ENCODE peak calls at places on chromosomes 16 and 17, in ten cellular contexts. One of them, this sample, is unnamed.

GRCh38 chr16:491225-491919 is 36.1 kb upstream of the CAPN15 start:
- DNase-seq in MCF 10A: no peak
- DNase-seq in nephron progenitor cell: no peak
- DNase-seq in neural progenitor cell: no peak
- DNase-seq in CD4-positive, alpha-beta T cell: no peak
- DNase-seq in activated B cell treated with CpG ODN at 0.5 μM for 24 hours: no peak
- DNase-seq in mammary epithelial cell: no peak
- DNase-seq in activated CD8-positive, alpha-beta T cell treated with anti-CD3 and anti-CD28 coated beads for 36 hours: no peak
- DNase-seq in thoracic aorta: no peak
- DNase-seq in foreskin fibroblast: no peak
- DNase-seq in this sample: no peak

GRCh38 chr16:64133396-64133795 is 988.5 kb downstream of the CDH11 start:
- DNase-seq in MCF 10A: no peak
- DNase-seq in nephron progenitor cell: no peak
- DNase-seq in neural progenitor cell: no peak
- DNase-seq in CD4-positive, alpha-beta T cell: no peak
- DNase-seq in activated B cell treated with CpG ODN at 0.5 μM for 24 hours: no peak
- DNase-seq in mammary epithelial cell: no peak
- DNase-seq in activated CD8-positive, alpha-beta T cell treated with anti-CD3 and anti-CD28 coated beads for 36 hours: no peak
- DNase-seq in thoracic aorta: no peak
- DNase-seq in foreskin fibroblast: no peak
- DNase-seq in this sample: no peak

GRCh38 chr16:57115148-57115503 is 22.7 kb downstream of the CPNE2 start:
- DNase-seq in MCF 10A: no peak
- DNase-seq in nephron progenitor cell: no peak
- DNase-seq in neural progenitor cell: no peak
- DNase-seq in CD4-positive, alpha-beta T cell: no peak
- DNase-seq in activated B cell treated with CpG ODN at 0.5 μM for 24 hours: no peak
- DNase-seq in mammary epithelial cell: no peak
- DNase-seq in activated CD8-positive, alpha-beta T cell treated with anti-CD3 and anti-CD28 coated beads for 36 hours: no peak
- DNase-seq in thoracic aorta: no peak
- DNase-seq in foreskin fibroblast: no peak
- DNase-seq in this sample: no peak

GRCh38 chr17:1362964-1363363 is 37.1 kb downstream of the YWHAE start:
- DNase-seq in MCF 10A: peak; percentile 22
- DNase-seq in nephron progenitor cell: no peak
- DNase-seq in neural progenitor cell: no peak
- DNase-seq in CD4-positive, alpha-beta T cell: no peak
- DNase-seq in activated B cell treated with CpG ODN at 0.5 μM for 24 hours: no peak
- DNase-seq in mammary epithelial cell: no peak
- DNase-seq in activated CD8-positive, alpha-beta T cell treated with anti-CD3 and anti-CD28 coated beads for 36 hours: no peak
- DNase-seq in thoracic aorta: no peak
- DNase-seq in foreskin fibroblast: peak; percentile 48
- DNase-seq in this sample: no peak

GRCh38 chr17:77025781-77026180 is 115.0 kb upstream of the SEC14L1 start:
- DNase-seq in MCF 10A: no peak
- DNase-seq in nephron progenitor cell: no peak
- DNase-seq in neural progenitor cell: no peak
- DNase-seq in CD4-positive, alpha-beta T cell: no peak
- DNase-seq in activated B cell treated with CpG ODN at 0.5 μM for 24 hours: no peak
- DNase-seq in mammary epithelial cell: peak; percentile 21
- DNase-seq in activated CD8-positive, alpha-beta T cell treated with anti-CD3 and anti-CD28 coated beads for 36 hours: no peak
- DNase-seq in thoracic aorta: no peak
- DNase-seq in foreskin fibroblast: no peak
- DNase-seq in this sample: no peak

GRCh38 chr17:20961551-20961950 is 81.3 kb downstream of the USP22 start:
- DNase-seq in MCF 10A: peak; percentile 67
- DNase-seq in nephron progenitor cell: no peak
- DNase-seq in neural progenitor cell: no peak
- DNase-seq in CD4-positive, alpha-beta T cell: no peak
- DNase-seq in activated B cell treated with CpG ODN at 0.5 μM for 24 hours: no peak
- DNase-seq in mammary epithelial cell: peak; percentile 96
- DNase-seq in activated CD8-positive, alpha-beta T cell treated with anti-CD3 and anti-CD28 coated beads for 36 hours: no peak
- DNase-seq in thoracic aorta: no peak
- DNase-seq in foreskin fibroblast: no peak
- DNase-seq in this sample: no peak

GRCh38 chr16:81279375-81279774 is 35.4 kb upstream of the GAN start:
- DNase-seq in MCF 10A: no peak
- DNase-seq in nephron progenitor cell: no peak
- DNase-seq in neural progenitor cell: no peak
- DNase-seq in CD4-positive, alpha-beta T cell: no peak
- DNase-seq in activated B cell treated with CpG ODN at 0.5 μM for 24 hours: no peak
- DNase-seq in mammary epithelial cell: peak; percentile 38
- DNase-seq in activated CD8-positive, alpha-beta T cell treated with anti-CD3 and anti-CD28 coated beads for 36 hours: no peak
- DNase-seq in thoracic aorta: no peak
- DNase-seq in foreskin fibroblast: peak; percentile 41
- DNase-seq in this sample: no peak

GRCh38 chr16:89506113-89506504 is 2.1 kb upstream of the SPG7 start:
- DNase-seq in MCF 10A: no peak
- DNase-seq in nephron progenitor cell: no peak
- DNase-seq in neural progenitor cell: no peak
- DNase-seq in CD4-positive, alpha-beta T cell: no peak
- DNase-seq in activated B cell treated with CpG ODN at 0.5 μM for 24 hours: no peak
- DNase-seq in mammary epithelial cell: no peak
- DNase-seq in activated CD8-positive, alpha-beta T cell treated with anti-CD3 and anti-CD28 coated beads for 36 hours: no peak
- DNase-seq in thoracic aorta: no peak
- DNase-seq in foreskin fibroblast: no peak
- DNase-seq in this sample: no peak

GRCh38 chr16:85403693-85404092 is 209.4 kb upstream of the GSE1 start:
- DNase-seq in MCF 10A: no peak
- DNase-seq in nephron progenitor cell: no peak
- DNase-seq in neural progenitor cell: no peak
- DNase-seq in CD4-positive, alpha-beta T cell: no peak
- DNase-seq in activated B cell treated with CpG ODN at 0.5 μM for 24 hours: peak; percentile 4
- DNase-seq in mammary epithelial cell: no peak
- DNase-seq in activated CD8-positive, alpha-beta T cell treated with anti-CD3 and anti-CD28 coated beads for 36 hours: no peak
- DNase-seq in thoracic aorta: no peak
- DNase-seq in foreskin fibroblast: no peak
- DNase-seq in this sample: peak; percentile 3

GRCh38 chr16:14284371-14284770 is 213.3 kb downstream of the MRTFB start:
- DNase-seq in MCF 10A: no peak
- DNase-seq in nephron progenitor cell: no peak
- DNase-seq in neural progenitor cell: peak; percentile 44
- DNase-seq in CD4-positive, alpha-beta T cell: no peak
- DNase-seq in activated B cell treated with CpG ODN at 0.5 μM for 24 hours: no peak
- DNase-seq in mammary epithelial cell: no peak
- DNase-seq in activated CD8-positive, alpha-beta T cell treated with anti-CD3 and anti-CD28 coated beads for 36 hours: no peak
- DNase-seq in thoracic aorta: no peak
- DNase-seq in foreskin fibroblast: no peak
- DNase-seq in this sample: no peak

GRCh38 chr17:77513045-77513444 is 372.3 kb downstream of the SEC14L1 start:
- DNase-seq in MCF 10A: no peak
- DNase-seq in nephron progenitor cell: no peak
- DNase-seq in neural progenitor cell: no peak
- DNase-seq in CD4-positive, alpha-beta T cell: no peak
- DNase-seq in activated B cell treated with CpG ODN at 0.5 μM for 24 hours: no peak
- DNase-seq in mammary epithelial cell: no peak
- DNase-seq in activated CD8-positive, alpha-beta T cell treated with anti-CD3 and anti-CD28 coated beads for 36 hours: no peak
- DNase-seq in thoracic aorta: no peak
- DNase-seq in foreskin fibroblast: no peak
- DNase-seq in this sample: no peak

GRCh38 chr17:32504166-32504990 is 17.6 kb downstream of the CDK5R1 start:
- DNase-seq in MCF 10A: peak; percentile 60
- DNase-seq in nephron progenitor cell: no peak
- DNase-seq in neural progenitor cell: no peak
- DNase-seq in CD4-positive, alpha-beta T cell: no peak
- DNase-seq in activated B cell treated with CpG ODN at 0.5 μM for 24 hours: no peak
- DNase-seq in mammary epithelial cell: no peak
- DNase-seq in activated CD8-positive, alpha-beta T cell treated with anti-CD3 and anti-CD28 coated beads for 36 hours: peak; percentile 49
- DNase-seq in thoracic aorta: no peak
- DNase-seq in foreskin fibroblast: no peak
- DNase-seq in this sample: no peak

DNA sequence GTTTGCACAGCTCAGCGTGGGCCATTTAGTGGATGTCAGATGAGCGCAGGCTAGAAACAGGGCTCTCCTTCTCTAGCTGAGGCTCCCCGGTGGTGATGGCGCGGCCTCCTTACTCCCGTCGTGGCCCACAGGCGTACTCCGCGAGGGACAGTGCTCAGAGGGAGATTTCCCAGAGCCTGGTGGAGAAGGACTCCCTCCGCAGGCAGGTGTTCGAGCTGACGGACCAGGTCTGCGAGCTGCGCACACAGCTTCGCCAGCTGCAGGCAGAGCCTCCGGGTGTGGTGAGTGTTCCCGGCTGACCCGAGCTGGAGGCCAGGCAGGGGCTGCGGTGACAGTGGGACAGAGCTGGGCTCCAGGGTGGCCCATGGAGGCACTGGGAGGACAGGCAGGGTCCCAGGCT is 21.4 kb downstream of the CARD14 start:
- DNase-seq in MCF 10A: no peak
- DNase-seq in nephron progenitor cell: no peak
- DNase-seq in neural progenitor cell: peak; percentile 55
- DNase-seq in CD4-positive, alpha-beta T cell: no peak
- DNase-seq in activated B cell treated with CpG ODN at 0.5 μM for 24 hours: no peak
- DNase-seq in mammary epithelial cell: no peak
- DNase-seq in activated CD8-positive, alpha-beta T cell treated with anti-CD3 and anti-CD28 coated beads for 36 hours: no peak
- DNase-seq in thoracic aorta: no peak
- DNase-seq in foreskin fibroblast: no peak
- DNase-seq in this sample: no peak
- TF ChIP-seq CTCF in MCF 10A: no peak
- TF ChIP-seq CTCF in nephron progenitor cell: no peak
- TF ChIP-seq CTCF in neural progenitor cell: peak; percentile 26
- TF ChIP-seq CTCF in CD4-positive, alpha-beta T cell: no peak
- TF ChIP-seq CTCF in activated B cell treated with CpG ODN at 0.5 μM for 24 hours: no peak
- TF ChIP-seq CTCF in mammary epithelial cell: no peak
- TF ChIP-seq CTCF in activated CD8-positive, alpha-beta T cell treated with anti-CD3 and anti-CD28 coated beads for 36 hours: no peak
- TF ChIP-seq CTCF in thoracic aorta: no peak
- TF ChIP-seq CTCF in foreskin fibroblast: no peak
- TF ChIP-seq CTCF in this sample: no peak

GRCh38 chr17:9234404-9234945 is 213.2 kb downstream of the NTN1 start:
- DNase-seq in MCF 10A: no peak
- DNase-seq in nephron progenitor cell: no peak
- DNase-seq in neural progenitor cell: no peak
- DNase-seq in CD4-positive, alpha-beta T cell: no peak
- DNase-seq in activated B cell treated with CpG ODN at 0.5 μM for 24 hours: no peak
- DNase-seq in mammary epithelial cell: no peak
- DNase-seq in activated CD8-positive, alpha-beta T cell treated with anti-CD3 and anti-CD28 coated beads for 36 hours: no peak
- DNase-seq in thoracic aorta: no peak
- DNase-seq in foreskin fibroblast: no peak
- DNase-seq in this sample: no peak
- TF ChIP-seq CTCF in MCF 10A: no peak
- TF ChIP-seq CTCF in nephron progenitor cell: no peak
- TF ChIP-seq CTCF in neural progenitor cell: no peak
- TF ChIP-seq CTCF in CD4-positive, alpha-beta T cell: no peak
- TF ChIP-seq CTCF in activated B cell treated with CpG ODN at 0.5 μM for 24 hours: no peak
- TF ChIP-seq CTCF in mammary epithelial cell: no peak
- TF ChIP-seq CTCF in activated CD8-positive, alpha-beta T cell treated with anti-CD3 and anti-CD28 coated beads for 36 hours: no peak
- TF ChIP-seq CTCF in thoracic aorta: no peak
- TF ChIP-seq CTCF in foreskin fibroblast: no peak
- TF ChIP-seq CTCF in this sample: no peak

GRCh38 chr16:79261461-79261860 is 339.1 kb downstream of the MAF start:
- DNase-seq in MCF 10A: peak; percentile 33
- DNase-seq in nephron progenitor cell: peak; percentile 61
- DNase-seq in neural progenitor cell: peak; percentile 79
- DNase-seq in CD4-positive, alpha-beta T cell: peak; percentile 11
- DNase-seq in activated B cell treated with CpG ODN at 0.5 μM for 24 hours: no peak
- DNase-seq in mammary epithelial cell: no peak
- DNase-seq in activated CD8-positive, alpha-beta T cell treated with anti-CD3 and anti-CD28 coated beads for 36 hours: peak; percentile 55
- DNase-seq in thoracic aorta: no peak
- DNase-seq in foreskin fibroblast: no peak
- DNase-seq in this sample: peak; percentile 68
- TF ChIP-seq CTCF in MCF 10A: peak; percentile 32
- TF ChIP-seq CTCF in nephron progenitor cell: peak; percentile 65
- TF ChIP-seq CTCF in neural progenitor cell: peak; percentile 83
- TF ChIP-seq CTCF in CD4-positive, alpha-beta T cell: peak; percentile 22
- TF ChIP-seq CTCF in activated B cell treated with CpG ODN at 0.5 μM for 24 hours: no peak
- TF ChIP-seq CTCF in mammary epithelial cell: no peak
- TF ChIP-seq CTCF in activated CD8-positive, alpha-beta T cell treated with anti-CD3 and anti-CD28 coated beads for 36 hours: peak; percentile 36
- TF ChIP-seq CTCF in thoracic aorta: no peak
- TF ChIP-seq CTCF in foreskin fibroblast: no peak
- TF ChIP-seq CTCF in this sample: peak; percentile 46

GRCh38 chr17:45424769-45425124 is 7.9 kb downstream of the ARHGAP27 start:
- DNase-seq in MCF 10A: no peak
- DNase-seq in nephron progenitor cell: no peak
- DNase-seq in neural progenitor cell: no peak
- DNase-seq in CD4-positive, alpha-beta T cell: no peak
- DNase-seq in activated B cell treated with CpG ODN at 0.5 μM for 24 hours: no peak
- DNase-seq in mammary epithelial cell: no peak
- DNase-seq in activated CD8-positive, alpha-beta T cell treated with anti-CD3 and anti-CD28 coated beads for 36 hours: no peak
- DNase-seq in thoracic aorta: no peak
- DNase-seq in foreskin fibroblast: no peak
- DNase-seq in this sample: no peak

GRCh38 chr17:45425984-45426413 is 6.7 kb downstream of the ARHGAP27 start:
- DNase-seq in MCF 10A: no peak
- DNase-seq in nephron progenitor cell: no peak
- DNase-seq in neural progenitor cell: no peak
- DNase-seq in CD4-positive, alpha-beta T cell: no peak
- DNase-seq in activated B cell treated with CpG ODN at 0.5 μM for 24 hours: no peak
- DNase-seq in mammary epithelial cell: no peak
- DNase-seq in activated CD8-positive, alpha-beta T cell treated with anti-CD3 and anti-CD28 coated beads for 36 hours: no peak
- DNase-seq in thoracic aorta: no peak
- DNase-seq in foreskin fibroblast: no peak
- DNase-seq in this sample: no peak

GRCh38 chr17:45423936-45424335 is 8.7 kb downstream of the ARHGAP27 start:
- DNase-seq in MCF 10A: no peak
- DNase-seq in nephron progenitor cell: no peak
- DNase-seq in neural progenitor cell: no peak
- DNase-seq in CD4-positive, alpha-beta T cell: no peak
- DNase-seq in activated B cell treated with CpG ODN at 0.5 μM for 24 hours: no peak
- DNase-seq in mammary epithelial cell: no peak
- DNase-seq in activated CD8-positive, alpha-beta T cell treated with anti-CD3 and anti-CD28 coated beads for 36 hours: no peak
- DNase-seq in thoracic aorta: no peak
- DNase-seq in foreskin fibroblast: no peak
- DNase-seq in this sample: no peak

GRCh38 chr17:45426561-45426960 is 6.1 kb downstream of the ARHGAP27 start:
- DNase-seq in MCF 10A: no peak
- DNase-seq in nephron progenitor cell: no peak
- DNase-seq in neural progenitor cell: no peak
- DNase-seq in CD4-positive, alpha-beta T cell: no peak
- DNase-seq in activated B cell treated with CpG ODN at 0.5 μM for 24 hours: no peak
- DNase-seq in mammary epithelial cell: no peak
- DNase-seq in activated CD8-positive, alpha-beta T cell treated with anti-CD3 and anti-CD28 coated beads for 36 hours: no peak
- DNase-seq in thoracic aorta: no peak
- DNase-seq in foreskin fibroblast: no peak
- DNase-seq in this sample: no peak

DNA sequence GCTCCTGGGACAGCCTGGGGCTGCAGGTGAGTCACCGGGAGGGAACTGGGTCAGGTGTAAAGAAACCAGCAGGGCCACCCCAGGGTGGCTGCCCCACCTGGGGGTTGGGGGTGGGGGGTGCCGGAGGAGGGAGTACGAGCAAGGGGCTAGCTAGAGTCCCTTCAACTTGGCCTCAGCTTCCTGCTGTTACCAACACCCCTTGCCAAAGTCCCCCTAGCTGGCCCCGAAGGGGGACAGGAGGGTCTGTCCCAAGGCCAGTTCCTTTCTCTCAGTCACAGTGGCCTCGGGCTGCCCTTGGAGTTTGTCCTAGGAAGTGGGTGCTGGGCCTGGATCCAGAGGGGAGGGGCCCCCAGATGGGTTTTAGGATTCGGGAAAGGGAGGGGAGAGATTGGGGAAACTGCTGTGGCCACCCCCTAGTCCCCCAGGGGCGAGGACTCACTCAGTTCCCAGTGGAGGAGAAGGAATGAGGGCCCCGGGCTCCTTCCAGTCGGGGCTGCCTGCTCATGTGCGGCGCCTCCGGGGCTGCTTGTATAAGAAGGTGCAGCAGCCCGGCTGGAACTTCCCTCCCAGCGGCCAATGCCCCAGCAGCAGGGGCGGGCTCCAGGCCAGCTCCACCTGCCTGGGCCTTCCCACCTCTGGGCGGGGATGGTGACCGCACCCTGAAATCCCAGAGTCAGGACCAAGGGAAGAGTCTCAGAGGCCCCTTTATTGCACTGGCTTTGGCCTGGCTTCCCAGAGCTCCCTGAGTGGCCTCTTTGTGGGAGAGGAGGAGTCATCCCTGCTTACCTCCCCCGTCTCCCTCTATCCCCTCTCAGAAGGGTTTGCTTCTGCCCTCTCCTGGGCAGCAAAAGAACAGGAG is 7.3 kb downstream of the ARHGAP27 start:
- DNase-seq in MCF 10A: peak; percentile 97
- DNase-seq in nephron progenitor cell: peak; percentile 66
- DNase-seq in neural progenitor cell: peak; percentile 87
- DNase-seq in CD4-positive, alpha-beta T cell: no peak
- DNase-seq in activated B cell treated with CpG ODN at 0.5 μM for 24 hours: no peak
- DNase-seq in mammary epithelial cell: peak; percentile 97
- DNase-seq in activated CD8-positive, alpha-beta T cell treated with anti-CD3 and anti-CD28 coated beads for 36 hours: no peak
- DNase-seq in thoracic aorta: no peak
- DNase-seq in foreskin fibroblast: peak; percentile 52
- DNase-seq in this sample: no peak
- TF ChIP-seq CTCF in MCF 10A: no peak
- TF ChIP-seq CTCF in nephron progenitor cell: no peak
- TF ChIP-seq CTCF in neural progenitor cell: peak; percentile 70
- TF ChIP-seq CTCF in CD4-positive, alpha-beta T cell: no peak
- TF ChIP-seq CTCF in activated B cell treated with CpG ODN at 0.5 μM for 24 hours: no peak
- TF ChIP-seq CTCF in mammary epithelial cell: peak; percentile 64
- TF ChIP-seq CTCF in activated CD8-positive, alpha-beta T cell treated with anti-CD3 and anti-CD28 coated beads for 36 hours: no peak
- TF ChIP-seq CTCF in thoracic aorta: no peak
- TF ChIP-seq CTCF in foreskin fibroblast: peak; percentile 55
- TF ChIP-seq CTCF in this sample: no peak

This sample was measured in endothelial cell.